ENCODE peak calls at places on chromosomes 7 and 10, in seven cellular contexts. T, X, K, B, Q, G and R are unnamed samples.

GRCh38 chr10:99562631-99563030 is 29.9 kb downstream of the NKX2-3 start:
- DNase-seq in Q (no peak), K (no peak), G (no peak), B (no peak), T (no peak), X (no peak), R (no peak)

GRCh38 chr10:33434948-33435347 is 100.5 kb upstream of the NRP1 start:
- DNase-seq in Q (no peak), G (no peak), X (no peak), K (no peak), T (no peak), B (no peak), R (no peak)

GRCh38 chr10:119031496-119032059 is 2.1 kb downstream of the NANOS1 start:
- DNase-seq in K (no peak), B (peak), X (no peak), G (no peak), Q (peak), T (no peak), R (peak)

GRCh38 chr10:59906417-59907202 is at the start of gene CCDC6:
- DNase-seq in G (peak), B (peak), T (peak), K (peak), Q (peak), X (peak), R (peak)

GRCh38 chr7:137890449-137890916 is 43.7 kb upstream of the DGKI start:
- DNase-seq in B (no peak), K (no peak), X (no peak), Q (no peak), T (no peak), G (no peak), R (no peak)

GRCh38 chr7:108497082-108497725 is 28.7 kb downstream of the PNPLA8 start:
- DNase-seq in T (peak), G (peak), B (peak), K (peak), Q (peak), X (no peak), R (peak)

GRCh38 chr7:24419070-24419469 is 135.1 kb downstream of the NPY start:
- DNase-seq in B (no peak), G (no peak), T (no peak), Q (no peak), K (peak), X (peak), R (peak)

GRCh38 chr10:112634096-112634830 is 187.2 kb downstream of the VTI1A start:
- DNase-seq in Q (no peak), T (no peak), X (no peak), G (no peak), K (no peak), B (peak), R (peak)

GRCh38 chr10:43398939-43399871 is 9.8 kb downstream of the HNRNPF start:
- DNase-seq in K (peak), G (peak), B (peak), T (no peak), X (no peak), Q (no peak), R (peak)

GRCh38 chr7:5077740-5078139 is 32.1 kb downstream of the RBAK start:
- DNase-seq in Q (no peak), B (peak), X (no peak), T (no peak), G (no peak), K (no peak), R (no peak)

GRCh38 chr7:44220046-44220720 is 19.4 kb downstream of the YKT6 start:
- DNase-seq in K (no peak), T (no peak), B (no peak), Q (no peak), G (no peak), X (no peak), R (no peak)

GRCh38 chr7:36514289-36515243 is 124.9 kb downstream of the ANLN start:
- DNase-seq in X (no peak), T (no peak), K (no peak), G (no peak), Q (no peak), B (no peak), R (no peak)

GRCh38 chr7:149662591-149663095 is 110.7 kb downstream of the ZNF467 start:
- DNase-seq in K (peak), Q (peak), B (peak), X (peak), G (peak), T (peak), R (peak)

DNA sequence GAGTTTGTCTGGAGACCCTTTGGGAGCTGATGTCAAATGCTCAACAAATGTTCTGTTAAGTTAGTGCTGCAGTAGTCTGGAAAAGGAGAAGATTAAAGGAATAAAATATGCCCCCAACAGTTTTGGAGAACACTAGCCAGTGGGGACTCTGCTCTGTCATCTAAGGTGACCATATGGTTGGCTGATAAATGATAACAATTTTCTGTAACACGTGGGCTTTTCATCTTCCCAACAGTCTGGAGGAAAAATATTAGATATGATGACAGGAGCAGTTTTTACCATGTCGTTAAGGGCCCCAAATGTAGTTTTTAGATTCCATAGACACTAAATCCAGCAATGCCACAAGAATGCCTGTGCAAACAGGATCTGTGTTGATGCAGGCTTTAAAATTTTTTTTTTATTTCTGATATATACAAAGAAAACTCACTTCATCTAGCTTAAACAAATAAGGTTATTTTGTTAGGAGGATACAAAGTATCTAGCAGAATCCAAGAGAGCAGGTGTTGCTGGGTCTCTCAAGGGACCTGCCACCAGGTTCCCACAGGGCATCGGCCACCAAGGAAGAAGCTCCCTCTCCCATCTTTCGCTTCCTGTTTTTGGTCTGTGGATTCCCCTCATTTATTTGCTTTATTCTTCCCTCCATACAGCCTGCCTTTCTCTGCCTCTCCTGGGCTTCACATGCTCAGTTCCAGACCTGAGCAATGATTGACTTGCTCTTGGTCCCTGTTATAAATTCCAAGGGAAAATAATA is 6.2 kb upstream of the CFAP58 start:
- DNase-seq in G (no peak), Q (no peak), X (no peak), K (no peak), T (no peak), B (no peak), R (no peak)
- H4K8ac ChIP-seq in G (no peak), Q (no peak), X (no peak), K (no peak), T (no peak), B (no peak), R (no peak)

GRCh38 chr7:1501487-1502270 is 2.5 kb downstream of the INTS1 start:
- DNase-seq in G (no peak), T (no peak), K (no peak), B (no peak), X (no peak), Q (no peak), R (no peak)
- H4K8ac ChIP-seq in G (no peak), T (no peak), K (no peak), B (no peak), X (no peak), Q (no peak), R (no peak)

GRCh38 chr10:68594405-68594804 is 34.3 kb downstream of the TET1 start:
- DNase-seq in G (peak), T (no peak), B (peak), K (no peak), X (peak), Q (no peak), R (peak)
- H4K8ac ChIP-seq in G (no peak), T (no peak), B (peak), K (no peak), X (no peak), Q (no peak), R (no peak)

DNA sequence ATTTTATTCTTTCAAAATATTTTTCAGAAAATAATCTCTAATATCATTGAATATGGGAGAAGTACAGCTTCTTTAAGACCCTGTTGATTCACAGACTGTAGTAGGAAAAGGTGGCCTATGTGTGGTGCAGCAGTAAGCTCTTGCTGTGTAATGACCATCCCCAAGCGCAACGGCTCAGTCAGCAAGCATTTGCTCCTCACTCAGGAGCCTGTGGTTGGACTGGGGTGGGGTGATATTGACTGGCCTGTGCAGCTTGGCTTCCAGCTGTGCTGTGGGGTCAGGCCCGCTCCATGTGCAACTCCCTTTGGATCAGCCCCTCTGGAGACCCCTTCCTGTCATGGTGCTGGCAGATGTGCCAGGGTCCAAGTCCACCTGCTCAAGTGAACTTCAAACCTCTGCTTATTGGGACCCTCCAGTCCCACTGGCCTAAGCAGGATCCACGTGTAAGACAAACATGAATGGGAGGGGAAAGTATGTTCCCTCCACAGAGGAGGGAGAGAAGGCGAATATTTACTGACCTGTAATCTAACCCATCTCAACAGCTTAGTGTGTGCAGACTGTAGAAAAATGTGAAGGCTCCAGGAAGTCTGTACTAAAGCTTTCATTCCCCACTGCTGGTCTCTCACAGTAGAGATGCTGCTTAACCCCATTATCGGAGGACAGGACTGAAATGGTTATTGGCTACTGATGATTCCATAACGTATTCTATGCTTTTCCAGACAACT is 239.7 kb downstream of the WDR37 start:
- DNase-seq in K (no peak), X (no peak), B (no peak), T (no peak), Q (peak), G (no peak), R (no peak)
- H4K8ac ChIP-seq in K (no peak), X (no peak), B (no peak), T (no peak), Q (no peak), G (no peak), R (no peak)

GRCh38 chr10:109678857-109679256 is 244.5 kb downstream of the XPNPEP1 start:
- DNase-seq in Q (no peak), X (no peak), K (no peak), G (no peak), B (no peak), T (no peak), R (no peak)
- H4K8ac ChIP-seq in Q (no peak), X (no peak), K (no peak), G (no peak), B (no peak), T (no peak), R (no peak)